ENCODE peak calls at places on chromosome 7, in four cellular contexts. Y is OCI-LY7, Q is GM23248, A is GM23338. T is an unnamed sample.

GRCh38 chr7:48139461-48139860 is 31.8 kb upstream of the ABCA13 start:
- DNase-seq in Q (peak), Y (no peak), A (peak), T (peak)

GRCh38 chr7:18177815-18178660 is 150.4 kb upstream of the PRPS1L1 start:
- DNase-seq in A (no peak), Q (no peak), Y (no peak), T (peak)

GRCh38 chr7:144391823-144392255 is 11.7 kb downstream of the NOBOX start:
- DNase-seq in Q (peak), A (peak), Y (peak), T (peak)

GRCh38 chr7:51316666-51317581 is at the start of gene COBL:
- DNase-seq in Y (no peak), Q (peak), A (peak), T (peak)

GRCh38 chr7:111413796-111414195 is 148.5 kb downstream of the IMMP2L start:
- DNase-seq in Q (no peak), A (peak), Y (no peak), T (no peak)

GRCh38 chr7:7867835-7868234 is 100.8 kb upstream of the GLCCI1 start:
- DNase-seq in Y (peak), Q (no peak), A (no peak), T (no peak)

GRCh38 chr7:6384327-6384726 is 63.4 kb downstream of the DAGLB start:
- DNase-seq in A (no peak), Q (no peak), Y (no peak), T (no peak)

GRCh38 chr7:101198476-101198875 is 2.4 kb downstream of the MOGAT3 start:
- DNase-seq in Q (no peak), Y (no peak), A (no peak), T (no peak)

GRCh38 chr7:91869661-91870060 is 10.8 kb downstream of the MTERF1 start:
- DNase-seq in A (peak), Q (no peak), Y (no peak), T (no peak)

GRCh38 chr7:32618987-32619386 is 123.7 kb downstream of the AVL9 start:
- DNase-seq in Y (no peak), Q (peak), A (no peak), T (no peak)

GRCh38 chr7:75969704-75970498 is 24.5 kb downstream of the TMEM120A start:
- DNase-seq in A (no peak), Q (no peak), Y (no peak), T (no peak)

GRCh38 chr7:114466911-114467310 is 52.3 kb downstream of the FOXP2 start:
- DNase-seq in Y (no peak), A (no peak), Q (no peak), T (no peak)

GRCh38 chr7:103637726-103638125 is 191.7 kb upstream of the SLC26A5 start:
- DNase-seq in A (no peak), Y (no peak), Q (peak), T (no peak)

GRCh38 chr7:5417106-5418071 is 6.2 kb downstream of the TNRC18 start:
- DNase-seq in A (peak), Y (no peak), Q (peak), T (peak)

GRCh38 chr7:112185005-112185834 is 21.0 kb downstream of the DOCK4 start:
- DNase-seq in Y (no peak), A (no peak), Q (no peak), T (no peak)

GRCh38 chr7:140810830-140811556 is 113.7 kb downstream of the BRAF start:
- DNase-seq in Q (peak), Y (peak), A (peak), T (peak)

GRCh38 chr7:12653127-12653917 is 34.1 kb upstream of the ARL4A start:
- DNase-seq in A (no peak), Y (no peak), Q (peak), T (no peak)

GRCh38 chr7:41006591-41006990 is 696.3 kb downstream of the INHBA start:
- DNase-seq in A (no peak), Y (no peak), Q (peak), T (no peak)

GRCh38 chr7:39413866-39414668 is 152.1 kb upstream of the YAE1 start:
- DNase-seq in Q (peak), A (peak), Y (peak), T (peak)

GRCh38 chr7:143504937-143505297 is 27.2 kb downstream of the TAS2R41 start:
- DNase-seq in A (peak), Y (no peak), Q (peak), T (no peak)

GRCh38 chr7:151374139-151374538 is 32.5 kb downstream of the NUB1 start:
- DNase-seq in A (no peak), Y (no peak), Q (no peak), T (no peak)

GRCh38 chr7:103936558-103936957 is 52.9 kb downstream of the RELN start:
- DNase-seq in Q (no peak), Y (no peak), A (no peak), T (no peak)

GRCh38 chr7:134368851-134369533 is 52.3 kb upstream of the SLC35B4 start:
- DNase-seq in A (no peak), Q (peak), Y (no peak), T (peak)

GRCh38 chr7:150481207-150481920 is 30.9 kb downstream of the GIMAP8 start:
- DNase-seq in Y (no peak), Q (no peak), A (no peak), T (no peak)

GRCh38 chr7:24587853-24588252 is 14.6 kb downstream of the PALS2 start:
- DNase-seq in Q (peak), Y (peak), A (peak), T (no peak)

GRCh38 chr7:138328215-138328614 is 131.8 kb upstream of the TRIM24 start:
- DNase-seq in Q (no peak), A (peak), Y (no peak), T (no peak)

GRCh38 chr7:74364061-74364460 is 74.9 kb downstream of the CLIP2 start:
- DNase-seq in Q (peak), A (peak), Y (no peak), T (no peak)

DNA sequence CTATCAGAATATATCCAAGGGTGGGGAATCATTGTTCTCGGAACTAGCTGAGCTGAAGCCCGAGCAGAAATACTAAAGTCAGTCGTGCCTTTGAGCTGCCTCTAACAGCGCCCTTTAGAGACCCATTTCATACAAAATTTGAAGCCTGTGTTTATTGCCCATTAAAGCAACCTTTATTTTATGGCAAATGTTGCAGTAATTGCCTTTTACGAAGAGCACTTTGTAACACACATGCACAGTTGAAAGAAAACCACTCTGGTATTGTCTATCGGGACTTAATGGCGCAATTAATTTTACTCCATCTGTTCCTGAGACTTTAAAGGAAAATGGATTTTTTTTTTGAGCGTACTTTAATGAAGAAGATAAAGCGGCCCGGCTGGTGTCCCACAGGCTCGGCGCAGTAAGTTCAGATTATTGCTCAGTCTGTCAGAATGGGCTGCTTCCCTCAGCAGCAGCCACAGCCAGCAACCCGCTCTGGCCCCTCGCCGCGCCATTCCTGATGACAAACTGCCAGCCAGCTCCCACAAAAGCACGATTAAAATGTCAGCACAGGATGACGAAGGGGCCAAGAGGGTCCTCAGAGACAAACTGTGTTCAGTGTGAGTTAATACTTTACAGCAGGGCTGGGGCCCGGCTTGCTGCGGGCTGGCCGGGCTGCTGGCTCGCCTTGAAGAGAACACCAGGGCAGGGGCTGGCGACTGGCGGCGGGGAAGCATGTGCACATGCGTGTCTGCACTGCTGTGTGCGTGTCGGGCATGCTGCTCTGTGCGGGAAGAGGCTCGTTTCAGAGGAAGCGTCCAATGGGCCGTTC is 501.1 kb upstream of the GALNT17 start:
- DNase-seq in Y (no peak), Q (peak), A (no peak), T (peak)
- H3K4me2 ChIP-seq in Y (no peak), Q (peak), A (no peak), T (peak)

GRCh38 chr7:132455306-132455705 is 121.0 kb downstream of the PLXNA4 start:
- DNase-seq in A (no peak), Q (no peak), Y (no peak), T (no peak)
- TF ChIP-seq EZH2phosphoT487 in A (no peak), Q (no peak), Y (no peak), T (no peak)

DNA sequence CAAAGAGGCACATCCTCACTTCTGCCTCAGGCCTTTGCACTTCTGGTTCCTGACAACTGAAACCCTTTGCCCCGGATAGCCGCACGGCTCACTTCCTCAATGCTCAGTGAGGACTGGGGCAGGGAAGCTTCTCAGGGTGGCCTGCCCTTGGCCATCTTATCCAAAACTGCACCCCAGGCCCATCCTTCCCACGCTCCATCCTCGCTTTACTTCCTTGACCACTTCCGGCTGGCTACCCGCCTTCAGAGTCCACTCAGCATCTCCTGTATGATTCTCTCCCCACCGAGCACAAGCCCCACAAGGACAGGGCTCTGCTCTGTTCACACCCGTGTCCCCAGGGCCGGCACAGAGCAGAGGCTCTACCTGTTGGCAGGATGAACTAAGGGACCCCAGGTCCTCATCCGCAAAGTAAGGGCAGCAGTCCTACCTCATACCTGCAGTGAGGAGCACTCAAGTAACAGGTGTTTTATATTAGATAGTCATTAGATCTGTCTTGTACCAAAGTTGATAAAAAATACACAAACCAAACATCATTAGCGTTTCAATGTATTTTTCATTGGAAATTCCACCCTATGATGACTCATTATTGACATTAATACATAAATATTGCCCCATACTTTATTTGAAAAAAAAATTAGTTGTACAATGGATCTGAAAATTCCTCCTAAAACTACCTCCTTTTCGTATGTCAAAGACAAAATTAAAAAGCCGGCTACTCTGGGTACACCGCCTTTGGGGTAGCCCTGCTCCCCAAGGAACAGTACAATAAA is 35.0 kb downstream of the GNA12 start:
- DNase-seq in A (peak), Q (no peak), Y (no peak), T (no peak)
- H3K4me2 ChIP-seq in A (no peak), Q (no peak), Y (no peak), T (no peak)

GRCh38 chr7:927031-927671 is 27.3 kb downstream of the ADAP1 start:
- DNase-seq in Y (no peak), A (no peak), Q (peak), T (no peak)
- TF ChIP-seq EZH2phosphoT487 in Y (no peak), A (no peak), Q (no peak), T (no peak)